ENCODE peak calls at places on chromosomes 11 and 22, in seven cellular contexts. J, P, B, V, Y, W and R are unnamed samples.

GRCh38 chr11:73478737-73479347 is 102.6 kb downstream of the RELT start:
- DNase-seq in J (no peak), V (no peak), W (peak), Y (no peak), P (no peak), B (no peak), R (no peak)

GRCh38 chr11:95708681-95709080 is 80.9 kb downstream of the FAM76B start:
- DNase-seq in J (no peak), B (no peak), P (peak), W (no peak), Y (no peak), V (no peak), R (no peak)

GRCh38 chr11:62445314-62445740 is 26.5 kb downstream of the SCGB1A1 start:
- DNase-seq in B (no peak), V (no peak), J (no peak), W (peak), Y (no peak), P (no peak), R (peak)

GRCh38 chr11:128629516-128630106 is 42.3 kb upstream of the ETS1 start:
- DNase-seq in Y (no peak), B (no peak), V (no peak), J (no peak), W (no peak), P (no peak), R (no peak)

GRCh38 chr11:73348838-73349237 is 27.4 kb upstream of the RELT start:
- DNase-seq in J (no peak), V (peak), B (no peak), P (no peak), Y (no peak), W (no peak), R (no peak)

GRCh38 chr22:31089101-31090100 is 8.3 kb downstream of the SMTN start:
- DNase-seq in J (peak), P (no peak), Y (peak), W (peak), V (peak), B (no peak), R (peak)

GRCh38 chr11:76984741-76985140 is 49.5 kb upstream of the B3GNT6 start:
- DNase-seq in W (no peak), B (no peak), P (no peak), J (no peak), V (no peak), Y (no peak), R (no peak)

GRCh38 chr11:85299247-85299646 is 327.9 kb downstream of the DLG2 start:
- DNase-seq in B (no peak), W (peak), J (no peak), V (no peak), P (no peak), Y (peak), R (no peak)

GRCh38 chr22:50119768-50120251 is 30.0 kb downstream of the MOV10L1 start:
- DNase-seq in P (no peak), Y (no peak), B (no peak), V (no peak), J (no peak), W (peak), R (no peak)

GRCh38 chr11:2912498-2912897 is 16.7 kb downstream of the PHLDA2 start:
- DNase-seq in B (no peak), Y (peak), W (peak), V (peak), P (no peak), J (no peak), R (no peak)

GRCh38 chr22:40376149-40376548 is 5.8 kb downstream of the SGSM3 start:
- DNase-seq in W (no peak), P (no peak), J (no peak), B (no peak), V (no peak), Y (no peak), R (no peak)

GRCh38 chr11:20060647-20061205 is 99.5 kb downstream of the DBX1 start:
- DNase-seq in W (no peak), B (no peak), P (no peak), Y (no peak), V (no peak), J (no peak), R (no peak)

GRCh38 chr11:65811764-65812475 is 21.8 kb upstream of the SNX32 start:
- DNase-seq in P (no peak), W (no peak), J (no peak), B (no peak), Y (no peak), V (peak), R (no peak)

GRCh38 chr11:71300187-71300586 is 47.8 kb upstream of the SHANK2 start:
- DNase-seq in Y (peak), V (no peak), J (no peak), W (peak), B (no peak), P (no peak), R (no peak)

GRCh38 chr11:85590848-85591483 is 36.2 kb downstream of the DLG2 start:
- DNase-seq in B (no peak), W (peak), V (no peak), P (peak), Y (no peak), J (no peak), R (no peak)

GRCh38 chr11:95545116-95545875 is 244.3 kb downstream of the FAM76B start:
- DNase-seq in W (no peak), J (no peak), Y (no peak), V (no peak), B (no peak), P (no peak), R (no peak)

GRCh38 chr22:19062909-19063308 is 59.3 kb downstream of the DGCR2 start:
- DNase-seq in J (no peak), B (no peak), Y (no peak), V (no peak), W (no peak), P (no peak), R (no peak)

GRCh38 chr22:45518580-45518991 is 15.9 kb downstream of the FBLN1 start:
- DNase-seq in V (no peak), Y (no peak), P (no peak), J (no peak), W (no peak), B (no peak), R (no peak)

GRCh38 chr22:27482414-27482813 is 319.1 kb downstream of the MN1 start:
- DNase-seq in J (no peak), Y (no peak), B (no peak), P (no peak), V (no peak), W (no peak), R (no peak)

GRCh38 chr11:66267379-66268209 is 845 bp upstream of the RAB1B start:
- DNase-seq in Y (peak), W (peak), P (peak), B (peak), J (peak), V (peak), R (peak)

DNA sequence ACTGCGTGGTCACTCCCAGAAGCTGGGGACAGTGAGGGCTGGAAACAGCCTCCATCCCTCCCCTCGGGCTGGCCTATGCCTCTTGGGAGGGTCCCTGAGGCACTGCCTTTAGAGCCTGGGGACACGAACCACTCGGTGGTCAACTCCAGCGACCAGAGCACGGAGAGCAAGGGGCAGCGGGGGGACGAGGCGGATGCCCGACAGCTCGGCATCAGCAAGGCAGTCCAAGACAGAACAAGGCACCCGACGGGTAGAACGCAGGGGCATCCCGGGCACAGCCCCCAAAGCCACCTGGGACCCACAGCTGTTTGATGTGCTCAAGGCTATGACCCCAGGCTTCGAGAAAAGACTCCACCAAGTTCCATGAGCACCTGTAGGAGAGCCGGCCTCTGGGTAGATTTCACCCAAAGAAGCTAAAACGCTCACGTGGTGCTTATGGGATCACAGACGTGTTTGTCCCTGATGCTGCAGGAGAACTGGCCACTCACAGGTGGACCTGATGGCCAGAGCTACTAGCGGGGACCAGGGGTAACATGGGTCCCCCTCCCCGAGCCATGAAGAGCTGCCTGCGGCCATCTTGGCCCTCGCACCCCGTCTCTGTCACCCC is 510 bp upstream of the LSP1 start:
- DNase-seq in B (no peak), Y (no peak), P (no peak), W (no peak), J (no peak), V (peak), R (no peak)
- H3K27ac ChIP-seq in B (peak), Y (peak), P (no peak), W (no peak), J (no peak), V (peak), R (no peak)

GRCh38 chr11:26992031-26992541 is 1.8 kb upstream of the FIBIN start:
- DNase-seq in W (peak), J (no peak), B (no peak), V (no peak), Y (no peak), P (no peak), R (no peak)

GRCh38 chr11:26996056-26996455 is 2.1 kb downstream of the FIBIN start:
- DNase-seq in P (no peak), Y (no peak), J (no peak), V (no peak), W (no peak), B (no peak), R (no peak)

GRCh38 chr11:26994579-26995210 is 783 bp downstream of the FIBIN start:
- DNase-seq in J (peak), W (no peak), B (no peak), P (no peak), V (peak), Y (no peak), R (peak)

GRCh38 chr11:26993965-26994446 is at the start of gene FIBIN:
- DNase-seq in J (peak), P (no peak), W (peak), Y (no peak), V (peak), B (no peak), R (peak)
- H3K27ac ChIP-seq in J (peak), P (no peak), W (no peak), Y (peak), V (no peak), B (peak), R (peak)

GRCh38 chr11:46299425-46300067 is 22.1 kb downstream of the CREB3L1 start:
- DNase-seq in W (peak), B (no peak), J (no peak), P (no peak), Y (no peak), V (no peak), R (no peak)
- H3K27ac ChIP-seq in W (peak), B (no peak), J (no peak), P (no peak), Y (peak), V (no peak), R (peak)

GRCh38 chr22:36284171-36284571 is 31.2 kb downstream of the APOL1 start:
- DNase-seq in P (no peak), W (no peak), V (peak), J (no peak), B (no peak), Y (no peak), R (no peak)

GRCh38 chr22:36286096-36286957 is 33.4 kb downstream of the APOL1 start:
- DNase-seq in V (peak), J (peak), P (peak), B (peak), W (peak), Y (peak), R (peak)

GRCh38 chr22:36282078-36282831 is 29.3 kb downstream of the APOL1 start:
- DNase-seq in J (no peak), W (no peak), Y (no peak), B (no peak), V (peak), P (no peak), R (no peak)

GRCh38 chr22:36285545-36285944 is 32.6 kb downstream of the APOL1 start:
- DNase-seq in J (no peak), Y (no peak), B (no peak), V (peak), W (no peak), P (no peak), R (no peak)

DNA sequence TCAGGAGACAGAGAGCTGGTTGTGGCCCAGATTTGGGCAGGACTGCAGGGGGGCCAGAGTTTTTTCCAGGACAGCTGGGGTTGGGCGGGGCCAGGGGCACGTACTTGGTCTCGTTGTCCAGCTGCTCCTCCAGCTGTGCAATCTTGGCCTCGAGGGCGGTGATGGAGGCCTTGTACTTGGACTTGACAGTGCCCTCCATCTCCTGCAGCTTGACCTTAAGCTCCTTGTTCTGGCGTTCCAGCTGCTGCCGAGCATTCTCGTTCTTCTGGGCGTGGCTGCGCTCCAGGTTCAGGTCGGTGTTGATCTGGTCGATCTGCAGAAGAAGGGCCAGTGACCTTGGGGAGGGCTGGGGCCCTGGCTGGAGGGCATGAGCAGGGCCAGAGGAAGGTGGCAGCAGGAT is 32.1 kb downstream of the APOL1 start:
- DNase-seq in B (no peak), W (no peak), J (peak), V (peak), Y (no peak), P (no peak), R (no peak)
- H3K27ac ChIP-seq in B (peak), W (peak), J (no peak), V (no peak), Y (no peak), P (no peak), R (peak)

DNA sequence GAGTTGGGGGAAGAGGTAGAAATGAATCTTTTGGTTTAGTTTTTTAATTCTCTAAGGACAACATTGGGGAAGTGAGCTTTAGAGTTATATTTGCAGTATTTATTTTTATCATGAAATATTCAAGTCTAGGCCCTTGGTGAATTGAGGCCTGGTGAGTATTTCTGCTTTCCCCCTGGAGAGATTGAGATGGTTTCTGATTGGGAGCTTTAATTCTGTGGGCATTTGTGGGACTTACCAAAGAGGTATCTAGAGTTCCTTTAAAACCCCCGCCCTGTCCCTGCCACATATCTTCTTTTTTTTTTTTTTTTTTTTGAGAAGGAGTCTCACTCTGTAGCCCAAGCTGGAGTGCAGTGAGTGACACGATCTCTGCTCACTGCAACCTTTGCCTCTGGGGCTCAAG is 9.6 kb downstream of the ACO2 start:
- DNase-seq in B (no peak), W (no peak), J (no peak), P (no peak), Y (no peak), V (no peak), R (no peak)
- H3K27ac ChIP-seq in B (peak), W (no peak), J (peak), P (peak), Y (no peak), V (peak), R (peak)

DNA sequence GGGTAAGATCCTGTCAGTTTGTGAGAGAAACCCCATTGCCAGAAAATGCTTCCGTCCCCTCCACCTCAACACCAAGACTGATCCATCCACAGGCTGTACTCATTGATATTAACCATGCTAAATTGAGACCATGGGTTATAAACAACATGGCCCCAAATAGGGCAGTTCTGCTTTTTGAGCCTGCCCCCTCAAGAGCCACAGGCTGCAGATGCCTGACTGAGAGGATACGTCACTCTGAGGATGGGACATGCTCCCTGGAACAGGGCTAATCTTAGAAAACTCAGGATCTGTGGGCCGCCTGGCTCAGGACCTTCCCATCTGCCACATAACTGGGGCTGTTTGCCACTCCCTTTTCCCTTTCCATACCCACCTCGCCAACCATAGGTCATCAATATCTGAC is 99.8 kb downstream of the MICAL2 start:
- DNase-seq in B (no peak), P (no peak), V (no peak), J (no peak), W (no peak), Y (no peak), R (no peak)
- H3K27ac ChIP-seq in B (no peak), P (no peak), V (no peak), J (no peak), W (no peak), Y (no peak), R (no peak)

GRCh38 chr11:67998150-67999045 is 5.5 kb downstream of the UNC93B1 start:
- DNase-seq in W (no peak), P (no peak), Y (no peak), V (peak), J (no peak), B (no peak), R (no peak)

GRCh38 chr11:67996051-67996450 is 7.8 kb downstream of the UNC93B1 start:
- DNase-seq in V (no peak), B (no peak), W (no peak), Y (no peak), J (no peak), P (no peak), R (no peak)

GRCh38 chr11:67997460-67997921 is 6.4 kb downstream of the UNC93B1 start:
- DNase-seq in B (no peak), V (peak), Y (no peak), J (no peak), W (no peak), P (no peak), R (no peak)

GRCh38 chr11:67999201-67999629 is 4.7 kb downstream of the UNC93B1 start:
- DNase-seq in B (no peak), P (no peak), J (no peak), Y (no peak), W (no peak), V (no peak), R (no peak)

GRCh38 chr11:67996622-67997459 is 7.1 kb downstream of the UNC93B1 start:
- DNase-seq in Y (peak), W (peak), B (no peak), P (peak), V (peak), J (peak), R (no peak)
- H3K27ac ChIP-seq in Y (peak), W (no peak), B (peak), P (peak), V (no peak), J (no peak), R (no peak)

DNA sequence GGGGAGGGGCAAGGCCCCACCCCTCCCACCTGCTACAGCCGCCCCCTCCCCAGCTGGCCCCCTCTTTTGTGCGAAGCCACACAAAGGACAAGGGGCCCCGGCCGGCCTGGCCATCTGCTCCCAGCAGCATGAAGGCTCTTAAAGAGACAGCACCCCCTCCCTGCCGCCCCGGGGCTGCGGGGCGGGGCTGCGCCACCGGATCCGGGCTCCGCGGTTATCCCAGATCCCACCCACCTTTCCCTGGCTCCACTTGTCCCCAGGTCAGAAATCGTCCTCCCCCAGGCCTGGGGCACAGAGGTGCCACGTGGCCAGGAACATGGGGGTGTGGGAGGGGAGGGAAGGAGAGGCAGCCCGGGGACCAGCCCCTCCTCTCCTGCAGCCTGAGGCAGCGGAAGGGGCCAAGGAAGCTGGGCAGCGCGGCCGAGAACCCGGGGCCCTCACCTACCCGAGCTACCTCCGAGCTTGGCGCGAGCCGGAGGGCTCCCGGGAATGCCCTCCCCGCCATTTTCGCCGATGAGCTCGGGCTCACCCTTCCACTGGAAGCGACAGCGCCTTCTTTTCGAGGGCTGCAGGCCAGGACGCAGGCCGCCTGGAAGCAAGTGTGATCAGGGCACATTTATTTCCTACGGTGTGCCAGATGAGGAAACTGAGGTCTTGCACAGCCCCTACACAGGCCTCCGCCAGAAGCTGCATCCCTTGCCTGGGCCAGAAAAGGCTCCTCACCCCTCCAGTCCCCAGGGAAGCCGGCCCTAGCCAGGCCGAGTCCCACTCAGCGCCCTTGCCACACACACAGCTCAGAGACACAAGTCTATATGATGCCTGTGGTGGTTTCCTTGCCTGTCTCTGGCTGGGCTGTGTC is 2.5 kb upstream of the RCOR2 start:
- DNase-seq in Y (peak), V (no peak), B (no peak), P (peak), J (peak), W (peak), R (peak)
- H3K27ac ChIP-seq in Y (peak), V (no peak), B (peak), P (peak), J (peak), W (peak), R (peak)

GRCh38 chr11:130908061-130908460 is 8.2 kb downstream of the SNX19 start:
- DNase-seq in W (no peak), J (no peak), V (no peak), P (no peak), B (no peak), Y (no peak), R (no peak)

GRCh38 chr11:130906616-130907015 is 9.7 kb downstream of the SNX19 start:
- DNase-seq in J (no peak), W (no peak), B (no peak), Y (no peak), V (no peak), P (no peak), R (no peak)

GRCh38 chr11:130908770-130909625 is 7.3 kb downstream of the SNX19 start:
- DNase-seq in J (no peak), B (no peak), V (no peak), P (no peak), W (peak), Y (no peak), R (no peak)

GRCh38 chr11:130905512-130905911 is 10.8 kb downstream of the SNX19 start:
- DNase-seq in Y (no peak), B (no peak), J (no peak), P (no peak), V (no peak), W (no peak), R (no peak)

GRCh38 chr11:130907229-130907628 is 9.1 kb downstream of the SNX19 start:
- DNase-seq in B (no peak), W (no peak), P (no peak), V (no peak), Y (no peak), J (no peak), R (no peak)
- H3K27ac ChIP-seq in B (no peak), W (no peak), P (no peak), V (no peak), Y (no peak), J (no peak), R (no peak)

GRCh38 chr22:36291831-36292740 is 39.2 kb downstream of the APOL1 start:
- DNase-seq in V (peak), J (no peak), B (no peak), Y (no peak), W (no peak), P (no peak), R (no peak)
- H3K27ac ChIP-seq in V (peak), J (no peak), B (no peak), Y (no peak), W (peak), P (no peak), R (peak)